ENCODE peak calls at places on chromosomes 7 and 10, in eight cellular contexts. One of them, this sample, is unnamed.
A peak's percentile ranks its signal among the peaks of the same experiment; 100 is the strongest.

GRCh38 chr10:122165492-122165832 is 105.6 kb upstream of the BTBD16 start:
- DNase-seq in IMR-90: no peak
- DNase-seq in foreskin fibroblast: no peak
- DNase-seq in fibroblast of mammary gland: no peak
- DNase-seq in BJ: no peak
- DNase-seq in cardiac fibroblast: no peak
- DNase-seq in dorsolateral prefrontal cortex: no peak
- DNase-seq in lung: no peak
- DNase-seq in this sample: no peak

GRCh38 chr7:90717286-90718060 is 121.4 kb downstream of the CDK14 start:
- DNase-seq in fibroblast of mammary gland: peak; percentile 62
- DNase-seq in lung: no peak
- DNase-seq in foreskin fibroblast: peak; percentile 31
- DNase-seq in BJ: no peak
- DNase-seq in cardiac fibroblast: peak; percentile 69
- DNase-seq in IMR-90: peak; percentile 64
- DNase-seq in dorsolateral prefrontal cortex: no peak
- DNase-seq in this sample: peak; percentile 90

GRCh38 chr7:144738708-144739314 is 97.0 kb downstream of the TPK1 start:
- DNase-seq in cardiac fibroblast: peak; percentile 54
- DNase-seq in BJ: no peak
- DNase-seq in fibroblast of mammary gland: peak; percentile 46
- DNase-seq in lung: no peak
- DNase-seq in foreskin fibroblast: no peak
- DNase-seq in dorsolateral prefrontal cortex: no peak
- DNase-seq in IMR-90: no peak
- DNase-seq in this sample: peak; percentile 65

GRCh38 chr7:53315986-53316385 is 280.6 kb downstream of the POM121L12 start:
- DNase-seq in fibroblast of mammary gland: no peak
- DNase-seq in cardiac fibroblast: no peak
- DNase-seq in dorsolateral prefrontal cortex: peak; percentile 46
- DNase-seq in IMR-90: no peak
- DNase-seq in foreskin fibroblast: no peak
- DNase-seq in lung: no peak
- DNase-seq in BJ: no peak
- DNase-seq in this sample: no peak

GRCh38 chr10:114250246-114250645 is 11.2 kb downstream of the VWA2 start:
- DNase-seq in foreskin fibroblast: no peak
- DNase-seq in IMR-90: no peak
- DNase-seq in BJ: no peak
- DNase-seq in lung: no peak
- DNase-seq in fibroblast of mammary gland: no peak
- DNase-seq in cardiac fibroblast: no peak
- DNase-seq in dorsolateral prefrontal cortex: no peak
- DNase-seq in this sample: no peak

GRCh38 chr7:24199978-24200377 is 84.0 kb upstream of the NPY start:
- DNase-seq in cardiac fibroblast: no peak
- DNase-seq in foreskin fibroblast: no peak
- DNase-seq in lung: no peak
- DNase-seq in fibroblast of mammary gland: no peak
- DNase-seq in dorsolateral prefrontal cortex: no peak
- DNase-seq in BJ: no peak
- DNase-seq in IMR-90: no peak
- DNase-seq in this sample: no peak

GRCh38 chr7:14759785-14760184 is 142.8 kb downstream of the DGKB start:
- DNase-seq in fibroblast of mammary gland: peak; percentile 43
- DNase-seq in BJ: no peak
- DNase-seq in dorsolateral prefrontal cortex: no peak
- DNase-seq in cardiac fibroblast: no peak
- DNase-seq in IMR-90: no peak
- DNase-seq in foreskin fibroblast: no peak
- DNase-seq in lung: no peak
- DNase-seq in this sample: no peak

GRCh38 chr7:95545007-95545615 is 51.2 kb downstream of the PDK4 start:
- DNase-seq in BJ: peak; percentile 14
- DNase-seq in lung: no peak
- DNase-seq in dorsolateral prefrontal cortex: no peak
- DNase-seq in foreskin fibroblast: peak; percentile 50
- DNase-seq in fibroblast of mammary gland: peak; percentile 80
- DNase-seq in cardiac fibroblast: peak; percentile 84
- DNase-seq in IMR-90: peak; percentile 65
- DNase-seq in this sample: peak; percentile 91

GRCh38 chr7:118184392-118184899 is 482 bp downstream of the LSM8 start:
- DNase-seq in fibroblast of mammary gland: peak; percentile 6
- DNase-seq in lung: no peak
- DNase-seq in cardiac fibroblast: peak; percentile 12
- DNase-seq in BJ: peak; percentile 4
- DNase-seq in dorsolateral prefrontal cortex: no peak
- DNase-seq in foreskin fibroblast: no peak
- DNase-seq in IMR-90: no peak
- DNase-seq in this sample: no peak

GRCh38 chr10:48800283-48800675 is 115.6 kb downstream of the WDFY4 start:
- DNase-seq in BJ: no peak
- DNase-seq in fibroblast of mammary gland: no peak
- DNase-seq in dorsolateral prefrontal cortex: no peak
- DNase-seq in lung: no peak
- DNase-seq in foreskin fibroblast: no peak
- DNase-seq in IMR-90: no peak
- DNase-seq in cardiac fibroblast: no peak
- DNase-seq in this sample: no peak

GRCh38 chr10:66836057-66836456 is 89.8 kb upstream of the LRRTM3 start:
- DNase-seq in dorsolateral prefrontal cortex: no peak
- DNase-seq in cardiac fibroblast: peak; percentile 49
- DNase-seq in fibroblast of mammary gland: no peak
- DNase-seq in lung: no peak
- DNase-seq in foreskin fibroblast: peak; percentile 18
- DNase-seq in IMR-90: peak; percentile 81
- DNase-seq in BJ: peak; percentile 28
- DNase-seq in this sample: peak; percentile 60

GRCh38 chr10:112307631-112308502 is 24.7 kb downstream of the TECTB start:
- DNase-seq in dorsolateral prefrontal cortex: no peak
- DNase-seq in cardiac fibroblast: peak; percentile 20
- DNase-seq in foreskin fibroblast: no peak
- DNase-seq in fibroblast of mammary gland: peak; percentile 58
- DNase-seq in lung: peak; percentile 45
- DNase-seq in IMR-90: peak; percentile 43
- DNase-seq in BJ: no peak
- DNase-seq in this sample: peak; percentile 75

GRCh38 chr10:124911124-124912051 is 30.5 kb upstream of the ZRANB1 start:
- DNase-seq in dorsolateral prefrontal cortex: no peak
- DNase-seq in fibroblast of mammary gland: peak; percentile 75
- DNase-seq in BJ: no peak
- DNase-seq in foreskin fibroblast: peak; percentile 58
- DNase-seq in cardiac fibroblast: peak; percentile 80
- DNase-seq in lung: no peak
- DNase-seq in IMR-90: peak; percentile 67
- DNase-seq in this sample: peak; percentile 93

GRCh38 chr10:71849461-71849908 is 1.6 kb downstream of the PSAP start:
- DNase-seq in dorsolateral prefrontal cortex: no peak
- DNase-seq in fibroblast of mammary gland: no peak
- DNase-seq in lung: no peak
- DNase-seq in IMR-90: no peak
- DNase-seq in cardiac fibroblast: no peak
- DNase-seq in BJ: no peak
- DNase-seq in foreskin fibroblast: no peak
- DNase-seq in this sample: no peak
- H3K4me3 ChIP-seq in dorsolateral prefrontal cortex: peak overlapping the region; percentile 99
- H3K4me3 ChIP-seq in fibroblast of mammary gland: peak overlapping the region; percentile 96
- H3K4me3 ChIP-seq in lung: no peak overlapping the region
- H3K4me3 ChIP-seq in IMR-90: no peak overlapping the region
- H3K4me3 ChIP-seq in cardiac fibroblast: peak overlapping the region; percentile 99
- H3K4me3 ChIP-seq in BJ: peak overlapping the region; percentile 96
- H3K4me3 ChIP-seq in foreskin fibroblast: peak overlapping the region; percentile 99
- H3K4me3 ChIP-seq in this sample: peak overlapping the region; percentile 100

GRCh38 chr10:116472874-116473273 is 45.2 kb downstream of the PNLIPRP3 start:
- DNase-seq in BJ: no peak
- DNase-seq in lung: no peak
- DNase-seq in cardiac fibroblast: no peak
- DNase-seq in fibroblast of mammary gland: no peak
- DNase-seq in dorsolateral prefrontal cortex: no peak
- DNase-seq in IMR-90: peak; percentile 6
- DNase-seq in foreskin fibroblast: no peak
- DNase-seq in this sample: no peak

GRCh38 chr10:116469437-116469836 is 41.8 kb downstream of the PNLIPRP3 start:
- DNase-seq in IMR-90: peak; percentile 13
- DNase-seq in lung: no peak
- DNase-seq in fibroblast of mammary gland: no peak
- DNase-seq in foreskin fibroblast: no peak
- DNase-seq in cardiac fibroblast: no peak
- DNase-seq in dorsolateral prefrontal cortex: no peak
- DNase-seq in BJ: no peak
- DNase-seq in this sample: no peak

GRCh38 chr10:116466715-116467422 is 39.2 kb downstream of the PNLIPRP3 start:
- DNase-seq in BJ: no peak
- DNase-seq in dorsolateral prefrontal cortex: no peak
- DNase-seq in fibroblast of mammary gland: no peak
- DNase-seq in lung: no peak
- DNase-seq in cardiac fibroblast: no peak
- DNase-seq in IMR-90: no peak
- DNase-seq in foreskin fibroblast: no peak
- DNase-seq in this sample: no peak

GRCh38 chr10:116470071-116470470 is 42.4 kb downstream of the PNLIPRP3 start:
- DNase-seq in IMR-90: no peak
- DNase-seq in foreskin fibroblast: no peak
- DNase-seq in dorsolateral prefrontal cortex: no peak
- DNase-seq in cardiac fibroblast: no peak
- DNase-seq in fibroblast of mammary gland: no peak
- DNase-seq in lung: no peak
- DNase-seq in BJ: no peak
- DNase-seq in this sample: no peak

GRCh38 chr10:116470768-116471415 is 43.2 kb downstream of the PNLIPRP3 start:
- DNase-seq in lung: no peak
- DNase-seq in IMR-90: no peak
- DNase-seq in dorsolateral prefrontal cortex: no peak
- DNase-seq in fibroblast of mammary gland: no peak
- DNase-seq in BJ: no peak
- DNase-seq in cardiac fibroblast: no peak
- DNase-seq in foreskin fibroblast: no peak
- DNase-seq in this sample: peak; percentile 2
- TF ChIP-seq CTCF in lung: no peak
- TF ChIP-seq CTCF in IMR-90: peak; percentile 18
- TF ChIP-seq CTCF in dorsolateral prefrontal cortex: no peak
- TF ChIP-seq CTCF in fibroblast of mammary gland: peak; percentile 14
- TF ChIP-seq CTCF in BJ: no peak
- TF ChIP-seq CTCF in cardiac fibroblast: no peak
- TF ChIP-seq CTCF in foreskin fibroblast: peak; percentile 27
- TF ChIP-seq CTCF in this sample: peak; percentile 21

DNA sequence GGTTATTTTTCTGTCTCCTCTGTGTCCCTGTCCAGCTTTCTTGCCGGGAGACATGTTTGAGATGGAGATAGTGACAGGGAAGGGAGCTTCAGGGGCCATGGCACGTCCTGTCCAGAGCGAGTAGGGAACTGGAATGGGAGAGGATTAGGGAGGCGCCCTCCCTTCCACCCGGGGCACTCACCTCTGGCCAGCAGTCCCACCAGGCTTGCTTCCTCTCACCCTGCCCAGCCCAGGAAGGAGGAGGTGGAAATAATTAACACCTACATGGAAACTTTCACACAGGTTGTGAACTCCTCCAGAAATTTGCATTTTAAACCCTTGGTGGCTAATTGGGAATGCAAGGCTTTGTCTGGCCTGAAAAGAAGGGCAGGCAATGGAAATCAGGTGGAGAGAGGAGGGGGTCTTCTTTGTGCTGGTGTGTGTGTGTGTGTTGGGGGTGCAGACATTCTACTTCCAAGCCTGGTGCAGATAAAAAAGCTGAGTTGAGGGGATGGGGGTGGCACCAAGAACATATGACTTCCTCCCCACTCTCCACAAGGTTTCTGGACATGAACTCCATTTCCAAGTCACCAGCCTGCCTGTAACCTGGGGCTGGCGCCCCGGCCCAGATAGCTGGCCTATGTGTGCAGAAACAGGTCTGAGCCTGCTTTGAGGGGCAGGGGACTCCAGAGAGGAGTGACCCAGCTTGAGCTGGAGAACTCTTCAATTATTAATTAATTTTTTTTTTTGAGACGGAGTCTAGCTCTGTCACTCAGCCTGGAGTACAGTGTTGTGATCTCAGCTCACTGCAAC is 199.4 kb downstream of the CYP26A1 start:
- DNase-seq in dorsolateral prefrontal cortex: no peak
- DNase-seq in cardiac fibroblast: no peak
- DNase-seq in IMR-90: no peak
- DNase-seq in fibroblast of mammary gland: no peak
- DNase-seq in BJ: no peak
- DNase-seq in foreskin fibroblast: no peak
- DNase-seq in lung: no peak
- DNase-seq in this sample: no peak
- H3K4me3 ChIP-seq in dorsolateral prefrontal cortex: no peak overlapping the region
- H3K4me3 ChIP-seq in cardiac fibroblast: no peak overlapping the region
- H3K4me3 ChIP-seq in IMR-90: no peak overlapping the region
- H3K4me3 ChIP-seq in fibroblast of mammary gland: no peak overlapping the region
- H3K4me3 ChIP-seq in BJ: no peak overlapping the region
- H3K4me3 ChIP-seq in foreskin fibroblast: no peak overlapping the region
- H3K4me3 ChIP-seq in lung: no peak overlapping the region
- H3K4me3 ChIP-seq in this sample: no peak overlapping the region

GRCh38 chr10:22320591-22321155 is at the start of gene BMI1:
- DNase-seq in IMR-90: peak; percentile 70
- DNase-seq in foreskin fibroblast: peak; percentile 68
- DNase-seq in cardiac fibroblast: peak; percentile 88
- DNase-seq in dorsolateral prefrontal cortex: peak; percentile 78
- DNase-seq in BJ: no peak
- DNase-seq in lung: peak; percentile 79
- DNase-seq in fibroblast of mammary gland: peak; percentile 70
- DNase-seq in this sample: peak; percentile 77
- TF ChIP-seq CTCF in IMR-90: no peak
- TF ChIP-seq CTCF in foreskin fibroblast: no peak
- TF ChIP-seq CTCF in cardiac fibroblast: no peak
- TF ChIP-seq CTCF in dorsolateral prefrontal cortex: no peak
- TF ChIP-seq CTCF in BJ: no peak
- TF ChIP-seq CTCF in lung: no peak
- TF ChIP-seq CTCF in fibroblast of mammary gland: no peak
- TF ChIP-seq CTCF in this sample: no peak